ENCODE peak calls at places on chromosomes 5 and 9, in four cellular contexts. P, R, X and V are unnamed samples.

GRCh38 chr9:131255731-131256197 is 20.5 kb downstream of the FAM78A start:
- DNase-seq in P (no peak), R (no peak), X (no peak), V (no peak)

GRCh38 chr9:37919956-37920335 is 16.0 kb upstream of the SLC25A51 start:
- DNase-seq in P (no peak), R (no peak), X (no peak), V (no peak)

GRCh38 chr9:20945269-20945668 is 86.2 kb downstream of the HACD4 start:
- DNase-seq in P (no peak), R (no peak), X (no peak), V (no peak)

GRCh38 chr5:157570801-157571200 is 4.8 kb downstream of the ADAM19 start:
- DNase-seq in P (no peak), R (no peak), X (no peak), V (no peak)

GRCh38 chr9:79357620-79358019 is 214.1 kb upstream of the TLE4 start:
- DNase-seq in P (no peak), R (no peak), X (no peak), V (no peak)

GRCh38 chr5:163586431-163587033 is 81.1 kb downstream of the MAT2B start:
- DNase-seq in P (no peak), R (no peak), X (no peak), V (no peak)

GRCh38 chr5:1999794-2000193 is 117.1 kb upstream of the IRX4 start:
- DNase-seq in P (no peak), R (no peak), X (no peak), V (no peak)

GRCh38 chr5:115098041-115098702 is 71.5 kb downstream of the TRIM36 start:
- DNase-seq in P (no peak), R (no peak), X (no peak), V (peak; percentile 68)

GRCh38 chr9:87390361-87390760 is 107.3 kb upstream of the DAPK1 start:
- DNase-seq in P (no peak), R (no peak), X (no peak), V (no peak)

GRCh38 chr5:132026516-132027008 is 15.1 kb upstream of the ACSL6 start:
- DNase-seq in P (peak; percentile 62), R (no peak), X (no peak), V (no peak)

GRCh38 chr9:4762889-4763521 is 22.0 kb upstream of the AK3 start:
- DNase-seq in P (peak; percentile 81), R (no peak), X (no peak), V (no peak)

GRCh38 chr9:131101207-131101964 is 5.1 kb downstream of the AIF1L start:
- DNase-seq in P (no peak), R (no peak), X (no peak), V (no peak)

GRCh38 chr5:128494516-128494915 is 43.5 kb downstream of the FBN2 start:
- DNase-seq in P (no peak), R (no peak), X (no peak), V (no peak)

GRCh38 chr5:1246711-1247431 is 21.7 kb downstream of the SLC6A18 start:
- DNase-seq in P (no peak), R (peak; percentile 24), X (no peak), V (peak; percentile 62)

GRCh38 chr9:88090151-88090581 is 48.1 kb downstream of the SPATA31C2 start:
- DNase-seq in P (no peak), R (no peak), X (no peak), V (no peak)

GRCh38 chr9:123375725-123376132 is 19.7 kb downstream of the CRB2 start:
- DNase-seq in P (no peak), R (no peak), X (no peak), V (peak; percentile 85)

GRCh38 chr5:34044950-34045525 is 2.0 kb upstream of the C1QTNF3 start:
- DNase-seq in P (no peak), R (no peak), X (no peak), V (no peak)

GRCh38 chr9:107246259-107247254 is 36.5 kb upstream of the RAD23B start:
- DNase-seq in P (no peak), R (no peak), X (no peak), V (peak; percentile 17)

GRCh38 chr9:95138474-95138873 is 179.0 kb downstream of the FANCC start:
- DNase-seq in P (no peak), R (peak; percentile 46), X (no peak), V (peak; percentile 27)

GRCh38 chr5:135304352-135305221 is 94.4 kb downstream of the MACROH2A1 start:
- DNase-seq in P (peak; percentile 72), R (no peak), X (no peak), V (peak; percentile 98)

GRCh38 chr9:114141553-114142548 is 13.5 kb upstream of the COL27A1 start:
- DNase-seq in P (no peak), R (no peak), X (no peak), V (peak; percentile 73)

GRCh38 chr5:134851307-134851923 is 5.6 kb downstream of the C5orf24 start:
- DNase-seq in P (no peak), R (no peak), X (no peak), V (no peak)

GRCh38 chr9:80076105-80076504 is 504.3 kb downstream of the TLE4 start:
- DNase-seq in P (no peak), R (no peak), X (no peak), V (no peak)

GRCh38 chr9:100589582-100589981 is 11.7 kb downstream of the CAVIN4 start:
- DNase-seq in P (no peak), R (no peak), X (no peak), V (no peak)

GRCh38 chr5:133870661-133871060 is 97.8 kb downstream of the C5orf15 start:
- DNase-seq in P (peak; percentile 42), R (no peak), X (no peak), V (peak; percentile 50)

DNA sequence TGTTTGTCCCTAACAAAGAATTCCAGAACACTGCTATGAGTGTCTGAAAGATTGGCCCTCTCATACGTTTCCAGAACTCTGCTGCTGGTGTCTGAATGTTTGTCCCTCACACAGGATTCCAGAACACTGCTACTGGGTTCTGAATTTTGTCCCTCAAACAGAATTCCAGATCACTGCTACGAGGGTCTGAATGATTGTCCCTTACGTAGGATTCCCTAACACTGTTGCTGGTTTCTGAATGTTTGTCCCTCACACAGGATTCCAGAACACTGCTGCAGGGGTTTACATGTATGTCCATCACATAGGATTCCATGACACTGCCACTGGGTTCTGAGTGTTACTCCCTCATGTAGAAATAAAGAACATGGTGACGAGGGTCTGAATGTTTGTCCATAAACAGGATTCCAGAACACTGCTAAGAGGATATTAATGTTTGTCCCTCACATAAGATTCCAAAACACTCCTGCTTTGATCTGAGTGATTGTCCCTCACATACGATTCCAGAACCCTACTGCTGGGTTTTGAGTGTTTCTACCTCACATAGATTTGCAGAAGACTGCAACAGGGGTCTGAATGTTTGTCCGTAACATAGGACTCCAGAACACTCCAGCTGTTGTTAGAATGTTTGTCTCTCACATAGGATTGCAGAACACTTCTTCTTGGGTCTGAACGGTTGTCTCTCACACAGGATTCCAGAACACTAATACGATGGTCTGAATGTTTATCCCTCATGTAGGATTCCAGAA is 214.4 kb downstream of the FOXD4L6 start:
- DNase-seq in P (no peak), R (no peak), X (no peak), V (no peak)
- H3K9me3 ChIP-seq in P (peaks cover 42% of the 10 kb centered on the region), R (peaks cover 84% of the 10 kb centered on the region), X (peaks cover 82% of the 10 kb centered on the region), V (no peaks in the 10 kb centered on the region)

GRCh38 chr5:17831279-17831678 is 197.0 kb downstream of the TAF11L14 start:
- DNase-seq in P (no peak), R (no peak), X (no peak), V (no peak)
- H3K9me3 ChIP-seq in P (peaks cover 3% of the 10 kb centered on the region), R (no peaks in the 10 kb centered on the region), X (no peaks in the 10 kb centered on the region), V (no peaks in the 10 kb centered on the region)

GRCh38 chr9:96766199-96766598 is 11.7 kb downstream of the ZNF510 start:
- DNase-seq in P (no peak), R (no peak), X (no peak), V (no peak)

GRCh38 chr9:96758845-96759673 is 18.8 kb downstream of the ZNF510 start:
- DNase-seq in P (no peak), R (no peak), X (no peak), V (no peak)

GRCh38 chr9:96762562-96762961 is 15.3 kb downstream of the ZNF510 start:
- DNase-seq in P (no peak), R (no peak), X (no peak), V (no peak)
- H3K9me3 ChIP-seq in P (peaks cover 17% of the 10 kb centered on the region), R (peaks cover 100% of the 10 kb centered on the region), X (peaks cover 91% of the 10 kb centered on the region), V (peaks cover 66% of the 10 kb centered on the region)

GRCh38 chr9:96412174-96412913 is 5.8 kb downstream of the ZNF367 start:
- DNase-seq in P (no peak), R (no peak), X (no peak), V (no peak)
- H3K9me3 ChIP-seq in P (no peaks in the 10 kb centered on the region), R (no peaks in the 10 kb centered on the region), X (no peaks in the 10 kb centered on the region), V (no peaks in the 10 kb centered on the region)

GRCh38 chr5:71794061-71794695 is 75.1 kb downstream of the CARTPT start:
- DNase-seq in P (peak; percentile 61), R (no peak), X (no peak), V (no peak)
- H3K9me3 ChIP-seq in P (no peaks in the 10 kb centered on the region), R (peaks cover 3% of the 10 kb centered on the region), X (peaks cover 9% of the 10 kb centered on the region), V (peaks cover 3% of the 10 kb centered on the region)

GRCh38 chr5:28027851-28028250 is 989.5 kb upstream of the CDH9 start:
- DNase-seq in P (no peak), R (no peak), X (no peak), V (no peak)
- H3K9me3 ChIP-seq in P (peaks cover 4% of the 10 kb centered on the region), R (peaks cover 3% of the 10 kb centered on the region), X (peaks cover 4% of the 10 kb centered on the region), V (no peaks in the 10 kb centered on the region)

GRCh38 chr5:141234109-141234508 is 11.0 kb downstream of the PCDHB14 start:
- DNase-seq in P (no peak), R (no peak), X (no peak), V (no peak)
- H3K9me3 ChIP-seq in P (peaks cover 21% of the 10 kb centered on the region), R (peaks cover 30% of the 10 kb centered on the region), X (peaks cover 49% of the 10 kb centered on the region), V (peaks cover 10% of the 10 kb centered on the region)

GRCh38 chr5:179885491-179886090 is 22.1 kb downstream of the TBC1D9B start:
- DNase-seq in P (no peak), R (no peak), X (no peak), V (no peak)

GRCh38 chr5:179887095-179887494 is 20.6 kb downstream of the TBC1D9B start:
- DNase-seq in P (no peak), R (no peak), X (no peak), V (no peak)

GRCh38 chr5:179883163-179883562 is 24.5 kb downstream of the TBC1D9B start:
- DNase-seq in P (no peak), R (no peak), X (no peak), V (no peak)

GRCh38 chr5:179887802-179888201 is 19.9 kb downstream of the TBC1D9B start:
- DNase-seq in P (no peak), R (no peak), X (no peak), V (no peak)

DNA sequence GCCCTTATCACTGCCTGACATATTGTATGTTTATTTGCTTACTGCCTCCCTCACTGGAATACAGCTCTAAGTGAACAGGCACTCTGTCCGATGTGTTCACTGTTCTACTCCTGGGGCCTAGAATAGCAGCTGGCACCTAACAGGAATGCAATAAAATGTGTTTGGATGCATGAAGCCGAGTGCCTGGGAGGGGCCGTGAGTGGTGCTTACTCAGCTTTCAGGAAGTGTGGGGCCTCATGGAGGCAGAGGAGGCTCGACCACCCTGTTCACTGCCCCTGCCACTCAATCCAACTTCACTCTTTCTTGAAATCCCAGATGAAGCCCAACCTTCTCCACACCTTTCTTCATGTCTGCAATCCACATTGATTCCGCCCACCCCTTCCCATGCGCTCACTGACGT is 21.5 kb downstream of the TBC1D9B start:
- DNase-seq in P (no peak), R (no peak), X (no peak), V (no peak)
- H3K9me3 ChIP-seq in P (no peaks in the 10 kb centered on the region), R (peaks cover 19% of the 10 kb centered on the region), X (peaks cover 17% of the 10 kb centered on the region), V (peaks cover 10% of the 10 kb centered on the region)

GRCh38 chr5:179180061-179180460 is 119.9 kb downstream of the ZNF354C start:
- DNase-seq in P (peak; percentile 45), R (no peak), X (no peak), V (no peak)
- H3K9me3 ChIP-seq in P (no peaks in the 10 kb centered on the region), R (no peaks in the 10 kb centered on the region), X (no peaks in the 10 kb centered on the region), V (peaks cover 3% of the 10 kb centered on the region)

GRCh38 chr5:77531297-77531696 is 39.2 kb upstream of the WDR41 start:
- DNase-seq in P (no peak), R (no peak), X (no peak), V (no peak)
- H3K9me3 ChIP-seq in P (no peaks in the 10 kb centered on the region), R (no peaks in the 10 kb centered on the region), X (no peaks in the 10 kb centered on the region), V (no peaks in the 10 kb centered on the region)